ENCODE peak calls at places on chromosomes 5 and 9, in ten cellular contexts. N is H1, R is GM23248, W is adipocyte, S is K562, F is HCT116, Q is DND-41, Y is mesendoderm, I is fibroblast of lung, C is mammary epithelial cell. A is an unnamed sample.

GRCh38 chr5:175542232-175542965 is 64.0 kb downstream of the SFXN1 start:
- DNase-seq in Y (no peak), F (no peak), W (no peak), R (peak; percentile 7), S (no peak), C (no peak), I (no peak), N (no peak), Q (no peak), A (no peak)

GRCh38 chr5:148268556-148268955 is at the start of gene SPINK13:
- DNase-seq in N (no peak), R (peak; percentile 76), I (peak; percentile 86), F (peak; percentile 26), Y (peak; percentile 31), S (no peak), Q (no peak), C (peak; percentile 69), W (peak; percentile 57), A (no peak)

GRCh38 chr9:70340572-70340971 is 73.9 kb downstream of the KLF9 start:
- DNase-seq in Q (no peak), S (no peak), I (peak; percentile 22), Y (no peak), F (no peak), R (peak; percentile 72), C (no peak), N (no peak), W (peak; percentile 86), A (no peak)

GRCh38 chr9:121133104-121133816 is 58.5 kb downstream of the CNTRL start:
- DNase-seq in Y (peak; percentile 53), F (no peak), Q (peak; percentile 24), I (no peak), S (peak; percentile 34), R (no peak), N (peak; percentile 65), C (peak; percentile 51), W (no peak), A (peak; percentile 79)

GRCh38 chr5:147371290-147371689 is 136.5 kb downstream of the STK32A start:
- DNase-seq in N (no peak), S (no peak), F (no peak), Q (no peak), W (no peak), C (no peak), I (no peak), Y (no peak), R (no peak), A (no peak)

GRCh38 chr5:143322931-143323330 is 80.6 kb downstream of the NR3C1 start:
- DNase-seq in Q (no peak), Y (no peak), S (no peak), N (no peak), I (peak; percentile 72), F (no peak), W (no peak), R (peak; percentile 69), C (no peak), A (no peak)

GRCh38 chr5:41748631-41749030 is 121.6 kb downstream of the OXCT1 start:
- DNase-seq in N (no peak), R (peak; percentile 14), S (no peak), W (peak; percentile 19), F (peak; percentile 41), I (peak; percentile 79), Q (no peak), C (peak; percentile 75), Y (no peak), A (no peak)

GRCh38 chr9:82597225-82598158 is 465.4 kb downstream of the RASEF start:
- DNase-seq in Q (no peak), S (no peak), C (no peak), R (no peak), Y (peak; percentile 24), F (no peak), W (peak; percentile 15), N (no peak), I (peak; percentile 50), A (no peak)

GRCh38 chr9:115391166-115391825 is 273.3 kb upstream of the TNC start:
- DNase-seq in W (no peak), I (no peak), F (no peak), C (no peak), R (peak; percentile 55), S (no peak), Y (no peak), Q (no peak), N (no peak), A (no peak)

GRCh38 chr9:136254381-136255165 is 9.0 kb upstream of the QSOX2 start:
- DNase-seq in Y (no peak), I (no peak), R (no peak), Q (no peak), N (no peak), C (no peak), S (peak; percentile 60), W (no peak), F (no peak), A (peak; percentile 66)
- H3K9ac ChIP-seq in Y (no peak overlapping the region), I (no peak overlapping the region), R (no peak overlapping the region), Q (no peak overlapping the region), N (no peak overlapping the region), C (no peak overlapping the region), S (peak overlapping the region; percentile 43), W (no peak overlapping the region), F (no peak overlapping the region), A (no peak overlapping the region)

DNA sequence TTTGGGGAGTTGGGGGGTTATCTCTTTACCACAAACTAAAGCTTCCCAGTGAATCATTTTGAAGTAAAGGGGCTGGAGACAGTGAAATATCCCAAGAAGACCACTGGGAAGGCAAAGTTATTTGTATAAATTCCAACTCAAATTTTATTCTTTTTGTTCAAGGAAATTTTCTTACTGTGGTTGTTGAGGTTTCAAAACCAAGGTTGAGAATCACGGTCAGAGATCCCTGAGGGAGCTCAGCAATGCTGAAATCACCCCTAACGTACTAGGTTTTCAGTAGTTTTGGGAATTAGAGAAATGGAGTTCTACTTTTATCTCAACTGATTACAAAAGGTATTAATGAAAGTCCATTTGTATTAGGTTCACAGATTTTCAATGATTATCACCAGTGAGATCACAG is 175.7 kb downstream of the ARHGEF28 start:
- DNase-seq in C (no peak), R (no peak), S (no peak), Y (no peak), Q (no peak), W (no peak), N (no peak), I (no peak), F (no peak), A (no peak)
- H3K9ac ChIP-seq in C (no peak overlapping the region), R (no peak overlapping the region), S (no peak overlapping the region), Y (no peak overlapping the region), Q (no peak overlapping the region), W (no peak overlapping the region), N (no peak overlapping the region), I (no peak overlapping the region), F (no peak overlapping the region), A (no peak overlapping the region)

GRCh38 chr9:14962193-14962899 is 52.1 kb upstream of the FREM1 start:
- DNase-seq in I (no peak), R (peak; percentile 28), F (no peak), Y (no peak), N (no peak), Q (no peak), W (peak; percentile 3), S (no peak), C (peak; percentile 72), A (no peak)
- H3K9ac ChIP-seq in I (no peak overlapping the region), R (no peak overlapping the region), F (no peak overlapping the region), Y (no peak overlapping the region), N (no peak overlapping the region), Q (no peak overlapping the region), W (peak overlapping the region; percentile 29), S (no peak overlapping the region), C (no peak overlapping the region), A (no peak overlapping the region)

GRCh38 chr5:116583085-116583766 is 8.6 kb upstream of the SEMA6A start:
- DNase-seq in F (no peak), Q (no peak), W (no peak), S (no peak), I (peak; percentile 15), C (peak; percentile 82), Y (no peak), N (no peak), R (peak; percentile 33), A (no peak)
- H3K9ac ChIP-seq in F (no peak overlapping the region), Q (no peak overlapping the region), W (no peak overlapping the region), S (no peak overlapping the region), I (no peak overlapping the region), C (no peak overlapping the region), Y (no peak overlapping the region), N (no peak overlapping the region), R (no peak overlapping the region), A (no peak overlapping the region)

GRCh38 chr9:134293031-134293521 is 33.2 kb upstream of the RXRA start:
- DNase-seq in Y (no peak), I (no peak), R (no peak), Q (no peak), F (no peak), C (no peak), S (no peak), N (no peak), W (no peak), A (peak; percentile 71)

GRCh38 chr9:134293576-134294227 is 32.6 kb upstream of the RXRA start:
- DNase-seq in W (peak; percentile 47), F (no peak), S (no peak), Q (no peak), N (no peak), R (peak; percentile 60), C (no peak), I (peak; percentile 7), Y (no peak), A (peak; percentile 72)

GRCh38 chr9:134295101-134295745 is 31.0 kb upstream of the RXRA start:
- DNase-seq in S (no peak), W (no peak), Q (no peak), I (no peak), F (no peak), N (no peak), C (no peak), R (no peak), Y (peak; percentile 55), A (peak; percentile 72)

GRCh38 chr9:134295746-134296250 is 30.5 kb upstream of the RXRA start:
- DNase-seq in W (no peak), Q (no peak), N (no peak), C (no peak), I (no peak), Y (no peak), S (no peak), F (no peak), R (no peak), A (peak; percentile 22)

GRCh38 chr9:134294228-134295071 is 31.8 kb upstream of the RXRA start:
- DNase-seq in Y (no peak), C (no peak), Q (no peak), W (no peak), F (no peak), I (peak; percentile 12), N (no peak), R (peak; percentile 73), S (peak; percentile 41), A (peak; percentile 76)
- H3K9ac ChIP-seq in Y (no peak overlapping the region), C (no peak overlapping the region), Q (no peak overlapping the region), W (peak overlapping the region; percentile 65), F (no peak overlapping the region), I (peak overlapping the region; percentile 53), N (no peak overlapping the region), R (peak overlapping the region; percentile 70), S (no peak overlapping the region), A (no peak overlapping the region)

GRCh38 chr5:109922396-109922995 is 232.8 kb downstream of the MAN2A1 start:
- DNase-seq in I (no peak), S (no peak), N (no peak), C (no peak), F (no peak), Y (peak; percentile 23), W (no peak), Q (peak; percentile 69), R (no peak), A (no peak)
- H3K9ac ChIP-seq in I (no peak overlapping the region), S (no peak overlapping the region), N (no peak overlapping the region), C (no peak overlapping the region), F (no peak overlapping the region), Y (no peak overlapping the region), W (no peak overlapping the region), Q (peak overlapping the region; percentile 63), R (no peak overlapping the region), A (no peak overlapping the region)

A was measured in kidney.